ENCODE peak calls at places on chromosomes 5 and 9, in eight cellular contexts. K is OCI-LY7, X is aorta, P is endothelial cell of umbilical vein, O is AG04449, Z is lung, R is fibroblast of mammary gland, N is AG04450. V is an unnamed sample.

GRCh38 chr9:89410709-89411111 is 87.2 kb downstream of the SEMA4D start:
- DNase-seq in N (no peak), R (peak; percentile 10), X (no peak), O (no peak), K (no peak), Z (no peak), P (no peak), V (no peak)

GRCh38 chr5:79493596-79494343 is 20.2 kb downstream of the HOMER1 start:
- DNase-seq in R (peak; percentile 17), O (no peak), X (no peak), P (no peak), Z (no peak), K (no peak), N (no peak), V (no peak)

GRCh38 chr5:119435436-119436132 is 16.7 kb upstream of the HSD17B4 start:
- DNase-seq in Z (peak; percentile 81), X (peak; percentile 79), R (peak; percentile 38), K (peak; percentile 80), N (peak; percentile 23), O (no peak), P (peak; percentile 62), V (no peak)

GRCh38 chr9:111897831-111898144 is 1.2 kb downstream of the UGCG start:
- DNase-seq in N (no peak), R (peak; percentile 39), Z (no peak), X (no peak), K (peak; percentile 82), O (no peak), P (peak; percentile 55), V (no peak)

GRCh38 chr5:170809551-170809950 is 26.0 kb downstream of the GABRP start:
- DNase-seq in P (peak; percentile 48), Z (no peak), X (no peak), N (peak; percentile 27), O (no peak), K (no peak), R (peak; percentile 60), V (no peak)

GRCh38 chr9:71446081-71446480 is 322.2 kb downstream of the CEMIP2 start:
- DNase-seq in K (no peak), N (no peak), X (no peak), O (no peak), Z (no peak), P (no peak), R (no peak), V (no peak)

GRCh38 chr9:124353166-124353768 is 62.0 kb downstream of the PSMB7 start:
- DNase-seq in Z (no peak), R (no peak), O (no peak), K (no peak), P (no peak), X (peak; percentile 55), N (no peak), V (no peak)

GRCh38 chr5:7878381-7878873 is 9.5 kb downstream of the MTRR start:
- DNase-seq in O (no peak), Z (no peak), K (no peak), N (no peak), X (no peak), R (peak; percentile 78), P (no peak), V (no peak)

GRCh38 chr5:104845541-104845940 is 1283.0 kb upstream of the NUDT12 start:
- DNase-seq in O (no peak), K (no peak), Z (no peak), R (no peak), X (no peak), N (no peak), P (no peak), V (no peak)

GRCh38 chr5:661891-662750 is 31.0 kb downstream of the TPPP start:
- DNase-seq in O (no peak), N (no peak), X (no peak), R (no peak), P (no peak), Z (no peak), K (no peak), V (no peak)

GRCh38 chr9:130391863-130392262 is 52.9 kb upstream of the ASS1 start:
- DNase-seq in K (no peak), P (no peak), Z (no peak), R (no peak), O (no peak), X (no peak), N (no peak), V (no peak)

GRCh38 chr5:81208904-81209303 is 24.2 kb upstream of the CKMT2 start:
- DNase-seq in K (no peak), R (peak; percentile 9), Z (no peak), P (no peak), O (no peak), X (no peak), N (no peak), V (no peak)

GRCh38 chr5:151298063-151298462 is 5.5 kb downstream of the SLC36A3 start:
- DNase-seq in N (no peak), O (no peak), R (peak; percentile 74), Z (peak; percentile 37), K (peak; percentile 68), X (no peak), P (peak; percentile 25), V (no peak)

GRCh38 chr9:85729882-85730281 is 11.9 kb downstream of the AGTPBP1 start:
- DNase-seq in R (no peak), X (no peak), Z (no peak), P (no peak), K (no peak), N (no peak), O (no peak), V (no peak)

GRCh38 chr5:93281980-93282772 is 298.8 kb downstream of the NR2F1-AS1 start:
- DNase-seq in N (no peak), K (no peak), O (no peak), X (no peak), P (no peak), Z (no peak), R (no peak), V (no peak)

GRCh38 chr9:134438204-134438788 is 112.0 kb downstream of the RXRA start:
- DNase-seq in P (no peak), X (no peak), N (no peak), K (peak; percentile 13), O (no peak), Z (no peak), R (no peak), V (no peak)

GRCh38 chr9:92141144-92142129 is 26.2 kb upstream of the SPTLC1 start:
- DNase-seq in N (no peak), X (peak; percentile 79), K (no peak), O (no peak), Z (no peak), P (peak; percentile 40), R (peak; percentile 25), V (no peak)
- H3K4me3 ChIP-seq in N (peak overlapping the region; percentile 86), X (no peak overlapping the region), K (no peak overlapping the region), O (peak overlapping the region; percentile 54), Z (no peak overlapping the region), P (peak overlapping the region; percentile 30), R (peak overlapping the region; percentile 57), V (peak overlapping the region; percentile 37)

DNA sequence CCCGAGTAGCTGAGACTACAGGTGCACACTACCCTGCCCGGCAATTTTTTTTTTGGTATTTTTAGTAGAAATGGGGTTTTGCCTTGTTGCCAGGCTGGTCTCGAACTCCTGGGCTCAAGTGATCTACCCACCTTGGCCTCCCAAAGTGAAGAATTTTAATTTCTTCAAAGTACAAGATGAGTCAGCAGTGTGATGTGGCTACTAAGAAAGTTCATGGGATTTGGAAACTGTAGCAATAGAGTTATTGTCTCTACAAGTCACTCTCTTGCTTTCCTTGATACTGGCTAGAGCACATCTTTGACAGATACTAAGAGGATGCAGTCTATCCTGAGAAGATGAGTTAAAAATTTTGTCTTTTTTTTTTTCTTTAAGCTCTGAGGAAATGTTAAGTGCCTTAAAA is 1.6 kb downstream of the CREB3 start:
- DNase-seq in O (no peak), N (no peak), X (no peak), K (no peak), R (peak; percentile 48), Z (no peak), P (no peak), V (no peak)
- H3K4me3 ChIP-seq in O (peak overlapping the region; percentile 1), N (peak overlapping the region; percentile 98), X (no peak overlapping the region), K (no peak overlapping the region), R (no peak overlapping the region), Z (no peak overlapping the region), P (no peak overlapping the region), V (no peak overlapping the region)

DNA sequence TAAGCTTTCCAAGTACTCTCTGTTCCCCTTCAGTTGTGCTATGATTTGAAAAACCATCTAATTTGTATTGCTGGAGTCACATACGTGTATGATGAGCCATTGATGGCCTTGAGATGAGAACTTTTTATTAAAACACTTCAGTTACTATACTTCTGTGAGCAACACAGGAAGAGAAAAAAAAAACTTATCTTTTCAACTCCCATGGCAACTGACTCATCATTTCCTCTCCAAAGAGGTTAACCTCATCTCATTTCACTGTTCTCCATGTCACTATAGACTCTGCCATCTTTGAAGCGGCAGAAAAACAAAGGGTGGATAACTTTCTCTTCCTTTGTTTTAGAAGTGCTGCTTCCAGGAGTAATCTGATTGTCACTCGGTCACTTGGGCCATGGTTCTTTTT is 104.3 kb upstream of the PCSK1 start:
- DNase-seq in O (peak; percentile 41), N (no peak), X (no peak), P (peak; percentile 87), K (no peak), Z (no peak), R (peak; percentile 92), V (peak; percentile 31)
- H3K4me3 ChIP-seq in O (no peak overlapping the region), N (no peak overlapping the region), X (no peak overlapping the region), P (no peak overlapping the region), K (no peak overlapping the region), Z (no peak overlapping the region), R (no peak overlapping the region), V (no peak overlapping the region)

DNA sequence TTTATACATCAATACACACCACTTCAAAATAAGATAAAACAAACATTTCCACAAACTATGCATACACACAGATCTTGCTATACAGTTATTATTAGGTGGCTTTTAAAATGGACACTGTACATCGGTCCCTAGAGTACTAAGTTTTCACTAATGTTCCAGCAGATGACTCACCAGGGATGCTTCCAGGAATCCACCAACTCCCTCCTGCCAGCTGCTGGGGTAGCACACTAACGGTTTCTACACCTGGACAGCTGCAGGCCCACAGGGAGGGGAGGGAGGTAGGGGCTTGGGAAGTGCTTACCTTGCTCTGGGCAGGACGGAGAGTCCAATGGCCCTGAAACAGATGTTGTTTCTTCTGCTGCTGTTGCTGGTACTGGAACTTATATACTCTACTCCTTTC is at the start of gene IL12B:
- DNase-seq in N (no peak), R (peak; percentile 65), K (no peak), Z (no peak), O (no peak), X (no peak), P (no peak), V (no peak)
- H3K4me3 ChIP-seq in N (peak within 1 kb of the TSS; percentile 49), R (peak within 1 kb of the TSS; percentile 47), K (peak within 1 kb of the TSS; percentile 72), Z (no peak within 1 kb of the TSS), O (peak within 1 kb of the TSS; percentile 54), X (no peak within 1 kb of the TSS), P (no peak within 1 kb of the TSS), V (peak within 1 kb of the TSS; percentile 39)